ENCODE peak calls at places on chromosomes 2 and 18, in nine cellular contexts. Y is upper lobe of left lung, K is cardiac fibroblast, G is endothelial cell, L is lower lobe of right lung, N is breast epithelium, F is astrocyte of the spinal cord, T is neural progenitor cell, M is AG10803. P is an unnamed sample.

GRCh38 chr2:195562624-195563566 is 94.1 kb upstream of the SLC39A10 start:
- DNase-seq in Y (no peak), N (no peak), M (no peak), K (peak; percentile 20), T (no peak), L (no peak), G (no peak), F (no peak), P (no peak)

GRCh38 chr18:68417166-68417776 is 297.6 kb downstream of the TMX3 start:
- DNase-seq in M (no peak), G (no peak), L (no peak), K (no peak), N (no peak), F (no peak), T (no peak), Y (no peak), P (no peak)

GRCh38 chr2:167925775-167926174 is 321.6 kb downstream of the STK39 start:
- DNase-seq in G (no peak), T (no peak), F (no peak), L (no peak), K (no peak), N (no peak), M (no peak), Y (no peak), P (no peak)

GRCh38 chr2:138581909-138582308 is 80.3 kb downstream of the SPOPL start:
- DNase-seq in F (no peak), N (no peak), T (no peak), M (no peak), L (no peak), G (no peak), Y (no peak), K (no peak), P (no peak)

GRCh38 chr2:16009560-16009959 is 69.2 kb downstream of the MYCN start:
- DNase-seq in K (no peak), F (no peak), N (no peak), G (no peak), Y (no peak), T (no peak), M (no peak), L (no peak), P (no peak)

GRCh38 chr2:127721311-127721977 is 20.1 kb downstream of the SFT2D3 start:
- DNase-seq in N (no peak), F (peak; percentile 15), M (peak; percentile 66), L (no peak), K (no peak), Y (no peak), T (no peak), G (no peak), P (no peak)

GRCh38 chr2:99657691-99658258 is 168.0 kb upstream of the REV1 start:
- DNase-seq in Y (no peak), L (no peak), K (no peak), T (no peak), M (no peak), F (no peak), N (no peak), G (no peak), P (no peak)

GRCh38 chr18:72140007-72140406 is 404.1 kb downstream of the CBLN2 start:
- DNase-seq in K (no peak), L (no peak), T (no peak), M (no peak), Y (no peak), G (no peak), F (no peak), N (no peak), P (no peak)

GRCh38 chr2:105798595-105798994 is 53.9 kb downstream of the NCK2 start:
- DNase-seq in L (no peak), F (no peak), K (no peak), T (no peak), M (no peak), Y (no peak), G (no peak), N (no peak), P (no peak)

DNA sequence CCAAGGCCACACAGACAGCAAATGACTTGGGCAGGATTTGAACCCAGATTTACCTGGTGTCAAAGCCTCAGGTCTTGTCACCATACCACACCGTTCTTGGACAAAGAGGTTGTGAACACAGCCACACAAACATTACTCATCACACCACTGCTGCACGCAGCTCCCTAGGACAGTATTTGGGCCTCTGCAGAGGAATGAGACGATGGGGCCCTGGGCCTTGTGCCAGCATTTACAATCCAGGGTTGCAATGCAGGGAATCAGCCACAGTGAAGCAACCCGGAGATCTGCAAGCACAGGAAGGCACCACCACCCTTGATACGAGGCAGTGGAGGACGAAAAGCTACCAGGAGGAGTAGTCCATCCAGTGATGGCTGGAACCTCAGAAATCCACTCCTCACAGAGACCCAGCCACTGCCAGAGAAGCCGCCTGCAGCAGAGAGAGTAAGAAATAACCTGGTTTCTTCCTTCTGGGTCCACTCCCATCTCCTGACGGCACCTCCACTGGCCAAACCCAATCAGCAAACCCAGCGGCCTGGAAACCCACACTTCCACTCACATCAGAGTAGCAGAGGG is 3.7 kb upstream of the MTCL1 start:
- DNase-seq in K (peak; percentile 88), M (peak; percentile 93), F (peak; percentile 60), G (no peak), L (no peak), T (no peak), N (no peak), Y (peak; percentile 9), P (no peak)
- TF ChIP-seq CTCF in K (no peak), M (peak; percentile 9), F (no peak), G (no peak), L (no peak), T (no peak), N (no peak), Y (no peak), P (no peak)

DNA sequence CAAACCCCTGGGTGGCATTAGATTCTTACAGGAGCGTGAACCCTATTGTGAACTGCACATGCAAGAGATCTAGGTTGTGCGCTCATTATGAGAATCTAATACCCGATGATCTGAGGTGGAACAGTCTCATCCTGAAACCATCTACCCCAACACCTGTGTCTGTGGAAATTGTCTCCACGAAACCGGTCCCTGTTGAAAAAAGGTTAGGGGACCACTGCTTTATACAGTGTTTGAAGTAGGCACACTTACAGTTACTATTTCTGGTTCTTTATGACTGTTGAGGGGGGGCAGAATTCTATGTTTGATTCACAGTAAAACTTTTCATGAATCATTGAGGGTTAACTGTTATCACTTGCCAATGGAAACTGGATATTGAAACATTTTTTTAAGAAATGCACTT is 72.0 kb downstream of the RIF1 start:
- DNase-seq in G (no peak), K (no peak), F (no peak), L (no peak), M (no peak), N (no peak), Y (no peak), T (no peak), P (no peak)
- TF ChIP-seq CTCF in G (no peak), K (no peak), F (no peak), L (no peak), M (no peak), N (no peak), Y (no peak), T (no peak), P (no peak)

GRCh38 chr18:66560092-66560491 is 43.8 kb downstream of the CDH19 start:
- DNase-seq in L (no peak), K (peak; percentile 37), N (no peak), G (peak; percentile 34), F (peak; percentile 14), Y (no peak), T (peak; percentile 46), M (no peak), P (no peak)
- TF ChIP-seq CTCF in L (peak; percentile 48), K (peak; percentile 26), N (no peak), G (peak; percentile 33), F (peak; percentile 56), Y (peak; percentile 35), T (peak; percentile 63), M (no peak), P (no peak)

GRCh38 chr2:219997341-219997851 is 370.0 kb downstream of the SLC4A3 start:
- DNase-seq in G (peak; percentile 84), L (no peak), M (peak; percentile 23), Y (no peak), N (peak; percentile 52), T (peak; percentile 72), K (peak; percentile 42), F (peak; percentile 55), P (no peak)

GRCh38 chr2:219998714-219999227 is 371.3 kb downstream of the SLC4A3 start:
- DNase-seq in Y (no peak), G (no peak), L (no peak), T (no peak), F (no peak), N (no peak), K (no peak), M (no peak), P (no peak)

GRCh38 chr2:219996366-219996765 is 368.9 kb downstream of the SLC4A3 start:
- DNase-seq in F (no peak), G (no peak), K (no peak), L (no peak), Y (no peak), N (no peak), M (peak; percentile 18), T (no peak), P (no peak)

GRCh38 chr2:220000080-220000479 is 372.6 kb downstream of the SLC4A3 start:
- DNase-seq in L (no peak), M (peak; percentile 62), G (no peak), Y (no peak), T (no peak), F (no peak), N (no peak), K (peak; percentile 24), P (no peak)

GRCh38 chr2:219998099-219998498 is 370.7 kb downstream of the SLC4A3 start:
- DNase-seq in M (peak; percentile 41), T (no peak), L (no peak), G (no peak), Y (no peak), K (no peak), N (no peak), F (no peak), P (no peak)
- TF ChIP-seq CTCF in M (peak; percentile 39), T (peak; percentile 22), L (no peak), G (no peak), Y (no peak), K (no peak), N (no peak), F (no peak), P (no peak)

DNA sequence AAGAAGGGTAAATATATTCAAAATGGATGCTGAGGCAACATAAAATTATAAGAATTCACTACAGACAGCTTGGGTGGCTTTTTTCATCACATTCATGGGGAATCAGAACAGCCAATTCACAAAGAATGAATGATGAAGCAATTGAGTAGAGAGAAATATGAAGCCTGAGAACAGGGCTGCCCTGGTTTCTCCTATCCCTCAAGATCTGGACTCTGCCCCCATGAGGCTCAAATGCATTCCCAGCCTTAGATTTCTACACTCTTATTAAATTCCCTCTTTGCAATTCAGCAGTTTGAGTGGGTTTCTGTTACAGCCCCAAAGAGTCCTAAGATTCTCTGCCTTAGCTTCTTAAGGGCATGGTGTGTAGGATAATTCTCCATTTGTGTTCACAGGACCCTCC is 172.5 kb downstream of the MAIP1 start:
- DNase-seq in L (no peak), Y (no peak), G (no peak), F (peak; percentile 26), M (peak; percentile 77), N (no peak), K (peak; percentile 26), T (no peak), P (no peak)
- TF ChIP-seq CTCF in L (no peak), Y (no peak), G (no peak), F (peak; percentile 11), M (peak; percentile 47), N (no peak), K (peak; percentile 6), T (no peak), P (no peak)

P was measured in activated B cell treated with CpG ODN at 0.5 μM for 24 hours.